ENCODE peak calls at places on chromosomes 2 and 18, in eight cellular contexts. T is dorsolateral prefrontal cortex, F is astrocyte, P is pancreas, U is ovary, N is omental fat pad, I is progenitor cell of endocrine pancreas, S is heart left ventricle. O is an unnamed sample.

GRCh38 chr2:218833023-218833609 is 1.5 kb upstream of the PRKAG3 start:
- DNase-seq in F (no peak), I (no peak), S (no peak), T (no peak), P (no peak), U (no peak), N (no peak), O (no peak)

GRCh38 chr2:174337337-174338154 is 2.8 kb downstream of the SP9 start:
- DNase-seq in F (peak; percentile 52), T (no peak), I (no peak), U (no peak), P (peak; percentile 55), S (no peak), N (no peak), O (no peak)

GRCh38 chr18:5066380-5066977 is 130.6 kb downstream of the AKAIN1 start:
- DNase-seq in F (no peak), T (no peak), I (no peak), S (no peak), N (no peak), P (no peak), U (no peak), O (no peak)

GRCh38 chr2:167925775-167926174 is 321.6 kb downstream of the STK39 start:
- DNase-seq in P (no peak), I (no peak), N (no peak), T (no peak), F (no peak), S (no peak), U (no peak), O (no peak)

GRCh38 chr2:13652531-13653313 is 936.0 kb downstream of the TRIB2 start:
- DNase-seq in I (no peak), S (no peak), T (no peak), N (no peak), F (peak; percentile 81), U (no peak), P (no peak), O (no peak)

GRCh38 chr2:136117391-136117841 is 533 bp downstream of the CXCR4 start:
- DNase-seq in T (peak; percentile 40), N (no peak), S (peak; percentile 56), U (no peak), F (peak; percentile 36), P (peak; percentile 63), I (peak; percentile 27), O (no peak)

GRCh38 chr2:190050001-190050400 is 12.5 kb downstream of the MSTN start:
- DNase-seq in I (no peak), F (no peak), P (no peak), U (no peak), S (no peak), N (no peak), T (no peak), O (no peak)

GRCh38 chr2:30148850-30149249 is 2.0 kb downstream of the YPEL5 start:
- DNase-seq in I (no peak), P (no peak), U (no peak), N (no peak), F (no peak), S (no peak), T (no peak), O (no peak)

GRCh38 chr2:130156624-130157004 is 11.7 kb upstream of the CCDC74B start:
- DNase-seq in I (no peak), N (no peak), U (no peak), S (no peak), T (no peak), P (no peak), F (no peak), O (no peak)

GRCh38 chr2:60481257-60481656 is 72.2 kb downstream of the BCL11A start:
- DNase-seq in U (no peak), I (no peak), S (no peak), N (no peak), F (no peak), T (no peak), P (no peak), O (no peak)

GRCh38 chr18:28176933-28177827 is at the start of gene CDH2:
- DNase-seq in P (peak; percentile 77), S (peak; percentile 69), T (peak; percentile 70), F (peak; percentile 88), I (peak; percentile 60), N (no peak), U (peak; percentile 58), O (no peak)

GRCh38 chr2:113178069-113178468 is 4.3 kb downstream of the PSD4 start:
- DNase-seq in U (no peak), P (no peak), N (no peak), I (no peak), T (no peak), F (no peak), S (no peak), O (no peak)

GRCh38 chr18:12520442-12520992 is 112.8 kb downstream of the PRELID3A start:
- DNase-seq in F (peak; percentile 14), T (no peak), S (no peak), P (no peak), U (no peak), I (no peak), N (no peak), O (no peak)

GRCh38 chr2:237195396-237196119 is 109.9 kb downstream of the COPS8 start:
- DNase-seq in F (peak; percentile 41), P (no peak), U (no peak), S (no peak), T (no peak), I (no peak), N (no peak), O (no peak)

GRCh38 chr2:38155025-38155424 is 79.1 kb upstream of the CYP1B1 start:
- DNase-seq in F (peak; percentile 56), N (no peak), S (no peak), P (no peak), T (no peak), I (no peak), U (no peak), O (no peak)

GRCh38 chr18:49055787-49056186 is 105.0 kb upstream of the SMAD7 start:
- DNase-seq in U (no peak), I (no peak), N (no peak), P (no peak), F (peak; percentile 56), S (peak; percentile 71), T (no peak), O (no peak)

DNA sequence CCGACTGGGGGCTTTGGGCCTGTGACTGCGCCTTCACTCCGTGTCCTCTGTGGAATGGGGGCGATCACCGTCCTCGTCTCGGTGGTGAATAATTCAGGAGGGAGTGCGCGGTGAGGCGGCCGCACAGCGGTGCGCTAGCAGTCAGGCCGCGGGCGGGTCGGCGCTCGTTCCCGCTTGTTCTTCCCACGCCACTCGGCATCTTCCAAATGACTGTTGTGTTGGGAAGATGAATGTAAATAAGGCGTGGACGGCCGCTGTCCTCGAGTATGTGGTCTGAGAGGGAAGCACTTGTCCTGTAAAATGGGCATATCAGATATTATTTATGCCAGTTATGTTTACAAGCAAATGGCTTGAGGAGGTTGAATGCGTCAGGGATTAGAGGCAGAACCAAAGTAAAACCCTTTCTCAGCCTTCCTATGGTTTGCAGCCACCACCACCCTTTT is 607 bp upstream of the VPS4B start:
- DNase-seq in S (no peak), P (no peak), F (no peak), I (no peak), T (no peak), U (no peak), N (no peak), O (peak; percentile 56)
- TF ChIP-seq CTCF in S (no peak), P (no peak), F (no peak), I (no peak), T (no peak), U (no peak), N (no peak), O (no peak)

GRCh38 chr2:170350929-170351826 is 173.2 kb downstream of the MYO3B start:
- DNase-seq in N (no peak), U (no peak), I (no peak), P (no peak), T (no peak), S (no peak), F (no peak), O (no peak)
- TF ChIP-seq CTCF in N (no peak), U (no peak), I (no peak), P (no peak), T (no peak), S (no peak), F (no peak), O (no peak)

GRCh38 chr2:202171246-202171833 is 67.1 kb downstream of the SUMO1 start:
- DNase-seq in T (no peak), N (no peak), I (no peak), U (peak; percentile 31), S (no peak), P (no peak), F (no peak), O (no peak)
- TF ChIP-seq CTCF in T (no peak), N (no peak), I (no peak), U (no peak), S (no peak), P (no peak), F (no peak), O (no peak)

GRCh38 chr2:58968885-58969284 is 727.8 kb upstream of the FANCL start:
- DNase-seq in S (no peak), T (no peak), I (no peak), P (no peak), N (no peak), F (no peak), U (no peak), O (no peak)

GRCh38 chr2:58972737-58973136 is 731.6 kb upstream of the FANCL start:
- DNase-seq in U (no peak), N (no peak), I (no peak), T (no peak), S (no peak), F (no peak), P (no peak), O (no peak)

GRCh38 chr2:58973831-58974281 is 732.7 kb upstream of the FANCL start:
- DNase-seq in T (no peak), N (no peak), F (peak; percentile 2), P (no peak), S (no peak), U (no peak), I (no peak), O (no peak)

GRCh38 chr2:58970365-58970764 is 729.2 kb upstream of the FANCL start:
- DNase-seq in U (no peak), T (no peak), I (no peak), S (no peak), N (no peak), F (no peak), P (no peak), O (no peak)

GRCh38 chr2:58971511-58971910 is 730.4 kb upstream of the FANCL start:
- DNase-seq in I (no peak), P (no peak), S (no peak), U (no peak), T (no peak), F (no peak), N (no peak), O (no peak)
- TF ChIP-seq CTCF in I (no peak), P (no peak), S (no peak), U (no peak), T (no peak), F (no peak), N (no peak), O (no peak)